ENCODE peak calls at places on chromosomes 2 and 18, in ten cellular contexts. K is colonic mucosa, E is MCF 10A, F is endothelial cell, N is body of pancreas, L is pancreas, O is neural crest cell, Z is mammary epithelial cell, C is prostate gland, D is GM13976. V is an unnamed sample.
A peak's percentile ranks its signal among the peaks of the same experiment; 100 is the strongest.

GRCh38 chr2:105712166-105712915 is 32.4 kb upstream of the NCK2 start:
- DNase-seq in K (no peak), E (peak; percentile 5), F (no peak), N (no peak), L (no peak), O (no peak), Z (peak; percentile 35), C (no peak), D (no peak), V (no peak)

GRCh38 chr18:33231474-33232317 is 208.8 kb downstream of the CCDC178 start:
- DNase-seq in K (peak; percentile 82), E (peak; percentile 81), F (peak; percentile 88), N (peak; percentile 78), L (peak; percentile 38), O (peak; percentile 94), Z (peak; percentile 40), C (peak; percentile 53), D (peak; percentile 37), V (peak; percentile 37)

GRCh38 chr2:28628987-28629386 is 122.6 kb upstream of the PPP1CB start:
- DNase-seq in K (no peak), E (no peak), F (no peak), N (no peak), L (no peak), O (no peak), Z (no peak), C (no peak), D (no peak), V (no peak)

GRCh38 chr2:238523158-238524110 is 96.7 kb downstream of the ASB1 start:
- DNase-seq in K (peak; percentile 23), E (no peak), F (peak; percentile 22), N (no peak), L (peak; percentile 50), O (peak; percentile 28), Z (no peak), C (peak; percentile 58), D (no peak), V (no peak)

GRCh38 chr2:234771985-234772774 is 179.6 kb upstream of the SH3BP4 start:
- DNase-seq in K (no peak), E (peak; percentile 28), F (no peak), N (no peak), L (no peak), O (no peak), Z (peak; percentile 76), C (no peak), D (no peak), V (no peak)

GRCh38 chr18:52343731-52344340 is 3.8 kb downstream of the DCC start:
- DNase-seq in K (no peak), E (no peak), F (no peak), N (no peak), L (no peak), O (no peak), Z (no peak), C (no peak), D (no peak), V (no peak)

GRCh38 chr2:204576580-204576979 is 31.3 kb downstream of the PARD3B start:
- DNase-seq in K (no peak), E (no peak), F (no peak), N (no peak), L (no peak), O (no peak), Z (no peak), C (no peak), D (no peak), V (no peak)

GRCh38 chr18:50775207-50775606 is 44.6 kb downstream of the MRO start:
- DNase-seq in K (no peak), E (no peak), F (no peak), N (no peak), L (no peak), O (no peak), Z (no peak), C (no peak), D (no peak), V (no peak)

GRCh38 chr18:78729099-78729467 is 250.5 kb upstream of the SALL3 start:
- DNase-seq in K (no peak), E (no peak), F (no peak), N (no peak), L (no peak), O (no peak), Z (no peak), C (no peak), D (no peak), V (no peak)

DNA sequence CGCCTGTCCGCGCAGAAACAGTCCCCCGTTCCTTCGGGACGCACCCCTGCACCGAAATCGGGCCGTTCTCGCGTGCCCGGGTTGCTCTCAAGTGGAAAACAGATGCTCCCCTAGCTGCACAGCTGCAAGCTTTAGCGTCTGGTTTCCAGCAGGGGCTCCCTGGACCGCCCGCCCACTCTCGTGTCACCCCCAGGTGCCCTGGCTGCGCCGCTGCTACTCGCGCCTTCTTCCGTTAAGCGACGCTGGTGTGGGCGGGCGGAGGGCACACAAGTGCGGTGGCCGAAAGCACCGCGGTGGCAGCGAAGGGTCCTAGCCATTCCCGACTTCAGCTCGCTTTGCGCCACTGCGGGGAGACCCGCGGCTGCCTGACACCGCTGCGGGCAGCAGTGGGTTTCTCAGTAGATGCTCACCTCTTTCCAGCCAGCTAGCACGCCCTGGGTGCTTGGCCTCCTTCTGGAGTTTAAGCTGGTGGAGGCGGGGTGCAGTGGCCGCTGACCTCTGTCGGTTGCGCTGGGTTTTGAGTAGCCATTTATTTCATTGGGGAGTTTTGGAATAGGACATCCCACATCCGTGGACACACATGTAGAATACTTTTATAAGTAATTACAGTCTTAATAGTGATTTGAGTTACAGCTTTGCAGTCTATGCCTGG is 806 bp downstream of the ZNF407 start:
- DNase-seq in K (peak; percentile 57), E (peak; percentile 37), F (no peak), N (peak; percentile 50), L (peak; percentile 84), O (peak; percentile 51), Z (no peak), C (peak; percentile 15), D (peak; percentile 72), V (peak; percentile 65)
- TF ChIP-seq CTCF in K (no peak), E (no peak), F (no peak), N (no peak), L (no peak), O (peak; percentile 41), Z (peak; percentile 18), C (no peak), D (peak; percentile 14), V (no peak)

GRCh38 chr18:61851279-61851678 is 41.5 kb downstream of the RNF152 start:
- DNase-seq in K (no peak), E (no peak), F (no peak), N (no peak), L (no peak), O (no peak), Z (no peak), C (no peak), D (no peak), V (no peak)

GRCh38 chr18:61854578-61854977 is 38.2 kb downstream of the RNF152 start:
- DNase-seq in K (no peak), E (no peak), F (no peak), N (no peak), L (no peak), O (no peak), Z (peak; percentile 47), C (no peak), D (no peak), V (no peak)

GRCh38 chr18:61852496-61852895 is 40.3 kb downstream of the RNF152 start:
- DNase-seq in K (no peak), E (peak; percentile 36), F (no peak), N (no peak), L (no peak), O (no peak), Z (peak; percentile 89), C (no peak), D (no peak), V (no peak)

GRCh38 chr18:61850756-61851155 is 42.1 kb downstream of the RNF152 start:
- DNase-seq in K (no peak), E (no peak), F (no peak), N (no peak), L (no peak), O (no peak), Z (no peak), C (no peak), D (no peak), V (no peak)

DNA sequence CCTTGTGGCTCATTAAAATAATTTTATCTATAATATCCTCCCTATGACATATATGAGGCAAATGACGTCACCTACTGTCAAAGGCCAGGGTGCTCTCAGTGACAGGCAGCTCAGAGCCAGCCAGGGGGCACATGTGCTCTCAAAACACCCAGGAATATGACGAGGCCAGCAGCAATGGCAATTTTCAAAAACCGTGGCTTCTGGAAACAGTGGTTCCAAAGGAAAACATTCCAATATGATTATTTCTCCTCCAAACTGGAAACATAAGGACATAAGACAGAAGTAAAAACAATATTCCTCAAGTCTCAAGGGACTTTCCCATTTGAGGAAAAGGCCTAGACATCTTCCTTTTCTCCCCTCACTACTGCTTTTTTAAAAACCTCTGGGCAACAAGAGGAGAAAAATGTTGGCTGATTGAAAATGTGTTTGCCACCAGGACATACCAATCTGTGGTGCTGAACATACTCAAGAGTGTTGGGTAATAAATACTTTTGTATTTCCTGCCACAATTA is 40.8 kb downstream of the RNF152 start:
- DNase-seq in K (no peak), E (peak; percentile 22), F (no peak), N (no peak), L (no peak), O (no peak), Z (peak; percentile 15), C (no peak), D (no peak), V (no peak)
- TF ChIP-seq CTCF in K (no peak), E (no peak), F (no peak), N (no peak), L (no peak), O (no peak), Z (peak; percentile 14), C (no peak), D (no peak), V (no peak)

GRCh38 chr18:61926532-61926931 is 33.7 kb upstream of the RNF152 start:
- DNase-seq in K (no peak), E (no peak), F (no peak), N (no peak), L (no peak), O (no peak), Z (no peak), C (no peak), D (no peak), V (no peak)
- TF ChIP-seq CTCF in K (no peak), E (no peak), F (no peak), N (no peak), L (no peak), O (no peak), Z (no peak), C (no peak), D (no peak), V (no peak)

DNA sequence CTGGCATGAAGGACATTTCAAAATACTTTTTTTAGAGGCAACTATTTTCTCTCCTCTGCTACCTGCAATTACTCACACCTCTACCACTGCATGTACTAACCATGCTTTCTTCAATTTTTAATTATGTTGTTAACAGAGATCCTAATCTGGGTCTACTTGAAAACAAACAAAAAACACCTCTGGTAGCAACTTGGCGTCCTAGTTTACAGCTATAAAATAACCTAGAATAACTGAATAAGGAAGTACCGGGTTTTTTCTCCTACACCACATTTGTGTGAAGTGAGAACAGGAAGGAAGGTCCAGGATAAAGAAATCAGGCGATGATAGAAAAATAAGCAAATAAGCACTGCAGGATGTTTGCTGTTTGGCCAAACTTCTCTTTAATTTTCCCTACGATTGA is 633.6 kb downstream of the LRP1B start:
- DNase-seq in K (no peak), E (no peak), F (no peak), N (no peak), L (no peak), O (no peak), Z (no peak), C (no peak), D (no peak), V (no peak)
- TF ChIP-seq CTCF in K (no peak), E (no peak), F (no peak), N (no peak), L (no peak), O (no peak), Z (no peak), C (no peak), D (no peak), V (no peak)

GRCh38 chr2:191064590-191064989 is 50.6 kb upstream of the STAT1 start:
- DNase-seq in K (no peak), E (no peak), F (no peak), N (no peak), L (no peak), O (no peak), Z (no peak), C (no peak), D (no peak), V (no peak)
- TF ChIP-seq CTCF in K (no peak), E (no peak), F (no peak), N (no peak), L (no peak), O (no peak), Z (no peak), C (no peak), D (no peak), V (no peak)

V was measured in GM20000.